ENCODE peak calls at places on chromosomes 5 and 9, in seven cellular contexts. R, N, C, J, A, D and X are unnamed samples.

GRCh38 chr9:20646656-20647055 is 24.4 kb upstream of the MLLT3 start:
- DNase-seq in C (no peak), J (no peak), N (no peak), D (no peak), A (no peak), R (no peak), X (no peak)

GRCh38 chr5:50709471-50709870 is 43.0 kb downstream of the PARP8 start:
- DNase-seq in R (peak), J (peak), A (peak), N (no peak), D (no peak), C (no peak), X (peak)

GRCh38 chr9:131997076-131997475 is 82.6 kb downstream of the MED27 start:
- DNase-seq in J (no peak), C (no peak), A (no peak), R (no peak), D (no peak), N (no peak), X (no peak)

GRCh38 chr9:12933957-12934356 is 159.1 kb downstream of the LURAP1L start:
- DNase-seq in D (no peak), C (peak), J (peak), R (peak), N (no peak), A (no peak), X (no peak)

GRCh38 chr9:92327283-92327850 is 1.6 kb downstream of the CENPP start:
- DNase-seq in C (no peak), A (no peak), D (no peak), N (no peak), R (no peak), J (no peak), X (peak)

GRCh38 chr9:1050125-1050895 is at the start of gene DMRT2:
- DNase-seq in C (peak), N (peak), A (peak), J (no peak), D (peak), R (peak), X (peak)

GRCh38 chr5:473344-474192 is 30.6 kb downstream of the EXOC3 start:
- DNase-seq in N (no peak), R (peak), J (peak), A (peak), C (peak), D (no peak), X (peak)

GRCh38 chr5:173010021-173010420 is 26.4 kb downstream of the ATP6V0E1 start:
- DNase-seq in R (peak), D (no peak), C (no peak), A (peak), N (no peak), J (peak), X (no peak)

GRCh38 chr5:61333351-61334223 is 1.5 kb downstream of the ZSWIM6 start:
- DNase-seq in R (no peak), J (peak), D (peak), N (no peak), A (peak), C (peak), X (peak)

GRCh38 chr5:21419383-21419782 is 1431.4 kb upstream of the CDH18 start:
- DNase-seq in N (no peak), A (no peak), C (no peak), R (no peak), D (no peak), J (no peak), X (no peak)

GRCh38 chr5:103033696-103034095 is 86.2 kb downstream of the GIN1 start:
- DNase-seq in J (no peak), R (no peak), A (no peak), D (peak), N (no peak), C (no peak), X (no peak)

GRCh38 chr5:158203256-158203655 is 344.3 kb upstream of the CLINT1 start:
- DNase-seq in N (no peak), C (peak), D (no peak), J (no peak), R (no peak), A (no peak), X (no peak)

GRCh38 chr9:133680250-133680975 is 44.2 kb downstream of the DBH start:
- DNase-seq in J (no peak), N (no peak), A (no peak), R (no peak), D (no peak), C (no peak), X (no peak)

DNA sequence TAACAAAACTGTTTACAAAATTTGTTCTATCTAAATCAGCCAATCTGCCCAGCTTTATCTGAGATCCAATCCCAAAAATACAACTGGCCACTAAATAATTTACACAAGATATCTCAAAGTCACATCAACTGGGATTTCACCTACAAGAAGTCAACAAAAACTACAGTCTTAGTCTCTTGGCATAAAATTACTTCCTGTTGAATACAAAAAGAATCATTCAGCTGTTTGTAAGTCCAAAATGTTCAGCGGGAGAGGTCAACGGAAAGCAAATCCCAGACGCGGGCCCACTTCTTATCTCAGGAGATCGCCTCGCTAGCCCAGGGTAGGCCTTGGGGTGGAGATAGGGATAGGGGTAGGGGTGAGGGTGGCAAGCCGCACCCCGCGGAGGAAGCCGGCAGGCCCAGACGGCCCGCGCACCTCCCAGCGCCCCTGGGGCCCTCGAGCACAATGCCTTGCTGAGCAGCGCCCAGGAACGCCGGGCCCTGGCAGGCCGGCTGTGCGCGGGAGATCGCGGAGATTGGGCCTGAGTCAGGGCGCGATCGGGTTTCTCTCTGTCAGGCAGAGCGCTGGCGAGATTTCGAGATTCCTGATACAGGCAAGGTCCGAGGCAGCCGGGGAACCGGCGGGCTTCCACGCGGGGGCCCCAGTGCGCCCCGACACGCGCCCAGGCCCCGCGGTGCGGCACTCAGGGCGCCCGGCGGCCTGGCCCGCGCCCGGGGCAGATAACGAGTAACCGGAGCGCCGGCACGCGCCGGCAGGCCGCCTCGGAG is 710 bp downstream of the HINT1 start:
- DNase-seq in J (peak), A (peak), D (peak), N (peak), C (peak), R (peak), X (peak)
- H3K4me3 ChIP-seq in J (peak), A (peak), D (peak), N (peak), C (peak), R (peak), X (peak)

GRCh38 chr9:36154213-36154952 is 14.8 kb upstream of the CCIN start:
- DNase-seq in N (no peak), R (peak), C (peak), D (peak), J (peak), A (peak), X (no peak)
- H3K4me3 ChIP-seq in N (no peak), R (no peak), C (no peak), D (no peak), J (peak), A (peak), X (no peak)

DNA sequence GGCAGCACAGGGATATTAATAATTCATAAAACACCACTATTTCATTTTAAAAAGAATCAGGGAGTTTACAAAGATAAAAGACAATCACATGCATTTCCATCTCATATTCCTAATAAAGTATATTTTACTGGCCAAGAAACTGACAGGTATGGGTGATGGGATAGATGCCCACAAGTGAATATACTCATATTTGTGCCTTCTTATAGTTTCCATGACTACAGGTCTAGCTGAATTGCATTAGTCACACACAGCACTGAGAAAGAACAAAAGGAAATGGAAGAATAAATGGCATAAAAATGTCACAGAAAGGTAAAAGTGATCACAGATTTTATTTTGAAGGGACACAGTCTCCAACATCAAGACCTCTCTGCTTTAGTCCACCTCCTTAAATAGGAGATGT is 193.5 kb downstream of the PLK2 start:
- DNase-seq in A (no peak), N (no peak), R (peak), C (no peak), D (no peak), J (no peak), X (no peak)
- H3K4me3 ChIP-seq in A (no peak), N (no peak), R (no peak), C (no peak), D (no peak), J (no peak), X (no peak)

GRCh38 chr5:140882591-140882899 is 621 bp downstream of the PCDHA13 start:
- DNase-seq in R (no peak), A (peak), N (no peak), D (no peak), J (peak), C (peak), X (no peak)
- H3K4me3 ChIP-seq in R (no peak), A (no peak), N (no peak), D (peak), J (peak), C (no peak), X (no peak)

GRCh38 chr9:120014751-120015235 is 565.2 kb downstream of the CDK5RAP2 start:
- DNase-seq in N (no peak), A (no peak), J (no peak), D (no peak), R (no peak), C (no peak), X (no peak)

DNA sequence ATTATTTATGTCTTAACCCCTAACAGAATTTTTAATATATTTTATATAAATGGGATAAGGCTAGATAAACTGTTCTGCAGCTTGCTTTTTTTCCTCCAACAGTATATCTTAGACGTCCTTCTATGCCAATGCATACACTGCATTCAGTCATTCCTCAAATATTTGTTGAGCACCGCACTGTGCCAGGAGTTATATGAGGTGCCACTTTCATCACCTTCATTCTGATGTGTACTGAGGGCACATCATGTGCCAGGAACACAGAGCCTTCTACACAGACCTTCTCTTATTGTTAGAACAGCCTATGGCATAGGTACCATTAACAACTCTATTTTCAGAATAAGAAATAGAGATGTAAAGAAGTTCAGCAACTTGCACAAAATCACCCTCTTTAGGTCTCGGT is 570.1 kb downstream of the CDK5RAP2 start:
- DNase-seq in C (no peak), R (no peak), N (no peak), D (no peak), J (no peak), A (no peak), X (no peak)
- H3K4me3 ChIP-seq in C (no peak), R (no peak), N (no peak), D (no peak), J (no peak), A (no peak), X (no peak)

GRCh38 chr9:137441935-137442321 is 771 bp upstream of the ENTPD8 start:
- DNase-seq in A (no peak), N (no peak), J (no peak), R (no peak), D (no peak), C (no peak), X (peak)
- H3K4me3 ChIP-seq in A (no peak), N (no peak), J (no peak), R (no peak), D (no peak), C (no peak), X (no peak)

GRCh38 chr5:79202076-79202475 is 33.9 kb upstream of the JMY start:
- DNase-seq in R (peak), J (no peak), C (no peak), N (no peak), D (no peak), A (no peak), X (peak)

GRCh38 chr5:79201206-79201605 is 34.7 kb upstream of the JMY start:
- DNase-seq in J (no peak), A (no peak), R (no peak), D (no peak), N (no peak), C (peak), X (no peak)

GRCh38 chr5:79209505-79209904 is 26.4 kb upstream of the JMY start:
- DNase-seq in R (no peak), C (no peak), A (no peak), J (no peak), N (no peak), D (no peak), X (no peak)

GRCh38 chr5:79205965-79206364 is 30.0 kb upstream of the JMY start:
- DNase-seq in A (no peak), D (no peak), J (no peak), N (peak), C (no peak), R (no peak), X (no peak)

GRCh38 chr5:79206541-79206940 is 29.4 kb upstream of the JMY start:
- DNase-seq in R (no peak), A (no peak), N (peak), J (no peak), D (no peak), C (no peak), X (no peak)
- H3K4me3 ChIP-seq in R (no peak), A (no peak), N (no peak), J (no peak), D (no peak), C (no peak), X (no peak)

GRCh38 chr5:160468576-160468975 is 46.9 kb downstream of the PTTG1 start:
- DNase-seq in R (no peak), D (no peak), C (no peak), A (no peak), N (no peak), J (no peak), X (no peak)
- H3K4me3 ChIP-seq in R (no peak), D (peak), C (no peak), A (peak), N (no peak), J (peak), X (no peak)

DNA sequence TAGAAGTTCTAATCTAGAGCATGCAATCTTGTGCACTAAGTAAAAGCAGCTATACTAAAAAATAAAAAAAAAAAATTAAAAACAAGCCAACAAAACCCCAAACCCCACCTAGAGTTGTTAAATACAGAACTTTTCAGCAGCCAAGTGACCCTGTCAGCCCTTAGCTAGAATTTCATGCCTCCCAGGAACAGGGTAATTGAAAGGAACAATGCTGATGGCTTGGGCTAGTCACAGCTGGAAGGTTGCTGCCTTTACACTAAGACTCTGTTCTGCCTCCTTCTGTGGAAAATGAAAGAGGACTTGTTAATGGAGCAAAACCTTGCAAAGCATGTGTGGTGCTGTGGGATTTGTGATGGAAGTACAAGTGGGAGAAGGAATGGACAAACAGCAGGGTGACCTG is 14.7 kb upstream of the TMEM252 start:
- DNase-seq in J (no peak), C (no peak), N (no peak), D (no peak), R (no peak), A (no peak), X (no peak)
- H3K4me3 ChIP-seq in J (no peak), C (no peak), N (no peak), D (no peak), R (no peak), A (no peak), X (no peak)

GRCh38 chr9:116468369-116468768 is 218.7 kb upstream of the TRIM32 start:
- DNase-seq in R (no peak), D (no peak), N (no peak), A (no peak), C (peak), J (no peak), X (no peak)

GRCh38 chr9:116469128-116469527 is 218.0 kb upstream of the TRIM32 start:
- DNase-seq in R (no peak), J (no peak), D (no peak), N (no peak), C (no peak), A (no peak), X (no peak)

GRCh38 chr9:116467740-116468351 is 219.3 kb upstream of the TRIM32 start:
- DNase-seq in C (peak), J (peak), R (no peak), A (no peak), N (no peak), D (no peak), X (no peak)

GRCh38 chr9:116471943-116472506 is 215.1 kb upstream of the TRIM32 start:
- DNase-seq in N (no peak), D (no peak), J (no peak), R (no peak), C (peak), A (no peak), X (no peak)

GRCh38 chr9:116471093-116471906 is 215.8 kb upstream of the TRIM32 start:
- DNase-seq in C (peak), J (peak), N (no peak), D (no peak), R (peak), A (no peak), X (no peak)
- H3K4me3 ChIP-seq in C (no peak), J (peak), N (no peak), D (no peak), R (no peak), A (no peak), X (no peak)